ENCODE peak calls at places on chromosomes 11 and 22, in eight cellular contexts. E is mesendoderm, W is HAP-1, B is mucosa of gallbladder, K is activated B cell treated with CpG ODN at 0.5 μM for 24 hours, L is activated T-cell treated with anti-CD3 and anti-CD28 coated beads for 1 hour, U is NCI-H1105 treated with DMSO at 0.1 percent for 48 hours, R is glutamatergic neuron. X is an unnamed sample.

GRCh38 chr11:58919561-58919960 is 19.7 kb upstream of the GLYATL1 start:
- DNase-seq in E (no peak), W (no peak), B (no peak), K (no peak), L (no peak), U (no peak), R (no peak), X (no peak)

GRCh38 chr11:27600656-27601055 is 94.1 kb upstream of the LIN7C start:
- DNase-seq in E (no peak), W (no peak), B (no peak), K (no peak), L (no peak), U (no peak), R (no peak), X (no peak)

GRCh38 chr11:25741886-25742285 is 590.0 kb upstream of the ANO3 start:
- DNase-seq in E (no peak), W (no peak), B (no peak), K (no peak), L (no peak), U (no peak), R (no peak), X (no peak)

GRCh38 chr22:38214248-38215056 is 12.7 kb downstream of the MAFF start:
- DNase-seq in E (peak), W (peak), B (peak), K (peak), L (peak), U (no peak), R (peak), X (peak)

GRCh38 chr22:36253523-36254490 is 874 bp downstream of the APOL1 start:
- DNase-seq in E (no peak), W (no peak), B (peak), K (no peak), L (no peak), U (peak), R (no peak), X (no peak)

GRCh38 chr11:100681064-100681502 is 6.0 kb upstream of the ARHGAP42 start:
- DNase-seq in E (peak), W (peak), B (peak), K (peak), L (no peak), U (no peak), R (peak), X (peak)

GRCh38 chr11:102279641-102280170 is 37.6 kb upstream of the BIRC3 start:
- DNase-seq in E (no peak), W (peak), B (peak), K (no peak), L (no peak), U (peak), R (no peak), X (peak)

GRCh38 chr22:30192427-30192826 is 54.1 kb downstream of the LIF start:
- DNase-seq in E (no peak), W (no peak), B (no peak), K (no peak), L (no peak), U (no peak), R (no peak), X (no peak)

GRCh38 chr11:43396617-43397016 is 37.9 kb downstream of the TTC17 start:
- DNase-seq in E (peak), W (no peak), B (no peak), K (no peak), L (no peak), U (no peak), R (no peak), X (no peak)

GRCh38 chr22:31346733-31347250 is 646 bp upstream of the PATZ1 start:
- DNase-seq in E (peak), W (peak), B (peak), K (peak), L (peak), U (peak), R (peak), X (peak)

GRCh38 chr22:39177791-39178190 is 25.3 kb upstream of the CBX7 start:
- DNase-seq in E (no peak), W (no peak), B (no peak), K (no peak), L (no peak), U (no peak), R (peak), X (no peak)

GRCh38 chr11:113663567-113663966 is 42.5 kb downstream of the TMPRSS5 start:
- DNase-seq in E (no peak), W (no peak), B (no peak), K (no peak), L (no peak), U (no peak), R (no peak), X (no peak)

GRCh38 chr11:119480375-119481020 is 57.5 kb upstream of the THY1 start:
- DNase-seq in E (no peak), W (peak), B (no peak), K (peak), L (no peak), U (no peak), R (no peak), X (no peak)

GRCh38 chr22:29209624-29209929 is 3.9 kb downstream of the EMID1 start:
- DNase-seq in E (no peak), W (peak), B (no peak), K (no peak), L (no peak), U (no peak), R (no peak), X (no peak)

GRCh38 chr11:77287615-77288273 is 13.7 kb downstream of the GDPD4 start:
- DNase-seq in E (no peak), W (no peak), B (no peak), K (no peak), L (no peak), U (no peak), R (no peak), X (no peak)

GRCh38 chr11:22670803-22671202 is 4.4 kb downstream of the GAS2 start:
- DNase-seq in E (peak), W (no peak), B (no peak), K (no peak), L (no peak), U (peak), R (no peak), X (no peak)

GRCh38 chr11:33158596-33158995 is 2.7 kb downstream of the CSTF3 start:
- DNase-seq in E (peak), W (no peak), B (no peak), K (no peak), L (no peak), U (no peak), R (no peak), X (no peak)

GRCh38 chr11:2951235-2952110 is 22.3 kb upstream of the PHLDA2 start:
- DNase-seq in E (no peak), W (no peak), B (no peak), K (no peak), L (no peak), U (no peak), R (no peak), X (no peak)

GRCh38 chr11:12449961-12450715 is 72.8 kb downstream of the PARVA start:
- DNase-seq in E (peak), W (no peak), B (no peak), K (no peak), L (no peak), U (no peak), R (no peak), X (no peak)

GRCh38 chr11:119889111-119889510 is 160.1 kb upstream of the NECTIN1 start:
- DNase-seq in E (no peak), W (no peak), B (no peak), K (no peak), L (no peak), U (no peak), R (no peak), X (no peak)

GRCh38 chr22:23204541-23205157 is 24.3 kb downstream of the BCR start:
- DNase-seq in E (no peak), W (no peak), B (peak), K (no peak), L (no peak), U (peak), R (no peak), X (peak)

GRCh38 chr11:120011836-120012235 is 126.1 kb downstream of the TRIM29 start:
- DNase-seq in E (no peak), W (no peak), B (no peak), K (no peak), L (no peak), U (no peak), R (no peak), X (no peak)

GRCh38 chr22:49398115-49398514 is 429.6 kb downstream of the BRD1 start:
- DNase-seq in E (peak), W (no peak), B (no peak), K (no peak), L (no peak), U (no peak), R (no peak), X (no peak)

GRCh38 chr11:49851511-49851910 is 100.7 kb upstream of the OR4C13 start:
- DNase-seq in E (no peak), W (no peak), B (no peak), K (no peak), L (no peak), U (no peak), R (no peak), X (no peak)

X was measured in adrenal gland.